ENCODE peak calls at places on chromosomes 7 and 10, in ten cellular contexts. H is epithelial cell of esophagus; A is H54; W is NCI-H1105; G is MG63; E is fibroblast of the aortic adventitia; I is cardiac muscle cell; P is stimulated activated CD8-positive, alpha-beta memory T cell treated with anti-CD3 and anti-CD28 coated beads, Interleukin-12 subunit alpha, Interleukin-12 subunit beta, amount 100 ng/mL, for 1 hour; Y is IMR-90; S is activated T-helper 2 cell treated with anti-CD3 and anti-CD28 coated beads, Interferon-gamma antibody, Interleukin-2, Interleukin-4, amounts not matched to agents 10 μg/mL and 5 μg/mL and 100 μg/mL, durations not matched to agents 14 hours and 24 hours and 36 hours. U is an unnamed sample.

GRCh38 chr7:16498122-16498521 is 28.5 kb upstream of the LRRC72 start:
- DNase-seq in H (no peak), A (no peak), W (no peak), G (no peak), E (no peak), I (no peak), P (no peak), Y (no peak), S (no peak), U (no peak)

GRCh38 chr10:61635946-61636345 is 26.8 kb upstream of the CABCOCO1 start:
- DNase-seq in H (peak), A (peak), W (no peak), G (peak), E (peak), I (no peak), P (no peak), Y (peak), S (no peak), U (no peak)

GRCh38 chr10:59631882-59632281 is 77.8 kb downstream of the SLC16A9 start:
- DNase-seq in H (peak), A (no peak), W (no peak), G (no peak), E (no peak), I (no peak), P (no peak), Y (no peak), S (no peak), U (no peak)

GRCh38 chr7:3639253-3639652 is 338.2 kb downstream of the SDK1 start:
- DNase-seq in H (no peak), A (no peak), W (no peak), G (no peak), E (no peak), I (no peak), P (no peak), Y (no peak), S (no peak), U (no peak)

GRCh38 chr7:68143345-68143744 is 1146.7 kb downstream of the TYW1 start:
- DNase-seq in H (no peak), A (no peak), W (no peak), G (no peak), E (no peak), I (no peak), P (no peak), Y (no peak), S (no peak), U (no peak)

GRCh38 chr10:36542493-36542892 is 582.9 kb upstream of the ANKRD30A start:
- DNase-seq in H (no peak), A (no peak), W (no peak), G (no peak), E (peak), I (peak), P (no peak), Y (no peak), S (no peak), U (no peak)

GRCh38 chr7:11690395-11690794 is 141.6 kb downstream of the THSD7A start:
- DNase-seq in H (no peak), A (no peak), W (no peak), G (no peak), E (no peak), I (no peak), P (no peak), Y (no peak), S (no peak), U (no peak)

GRCh38 chr7:151987748-151988529 is 31.7 kb downstream of the GALNTL5 start:
- DNase-seq in H (peak), A (peak), W (no peak), G (peak), E (peak), I (peak), P (no peak), Y (peak), S (no peak), U (no peak)

GRCh38 chr10:129864601-129865126 is 99.4 kb downstream of the EBF3 start:
- DNase-seq in H (no peak), A (no peak), W (no peak), G (peak), E (peak), I (peak), P (no peak), Y (peak), S (no peak), U (no peak)

GRCh38 chr10:128045833-128046120 is 80.4 kb downstream of the MKI67 start:
- DNase-seq in H (no peak), A (no peak), W (no peak), G (no peak), E (no peak), I (no peak), P (no peak), Y (no peak), S (no peak), U (no peak)

GRCh38 chr10:78550716-78551115 is 517.1 kb downstream of the RPS24 start:
- DNase-seq in H (no peak), A (no peak), W (no peak), G (no peak), E (no peak), I (no peak), P (no peak), Y (no peak), S (no peak), U (no peak)

GRCh38 chr7:75878312-75878768 is 494 bp upstream of the RHBDD2 start:
- DNase-seq in H (no peak), A (no peak), W (no peak), G (no peak), E (no peak), I (no peak), P (no peak), Y (no peak), S (no peak), U (no peak)